ENCODE peak calls at places on chromosomes 4 and X, in five cellular contexts. One of them, this sample, is unnamed.
A peak's percentile ranks its signal among the peaks of the same experiment; 100 is the strongest.

GRCh38 chrX:149079805-149080406 is 425.2 kb downstream of the IDS start:
- DNase-seq in adrenal gland: no peak
- DNase-seq in A549: no peak
- DNase-seq in GM12878: no peak
- DNase-seq in Peyer's patch: no peak
- DNase-seq in this sample: no peak

GRCh38 chr4:8552581-8553205 is 27.5 kb upstream of the GPR78 start:
- DNase-seq in GM12878: no peak
- DNase-seq in A549: no peak
- DNase-seq in adrenal gland: no peak
- DNase-seq in Peyer's patch: no peak
- DNase-seq in this sample: no peak

GRCh38 chrX:100863326-100863854 is 10.8 kb downstream of the NOX1 start:
- DNase-seq in Peyer's patch: no peak
- DNase-seq in GM12878: no peak
- DNase-seq in A549: no peak
- DNase-seq in adrenal gland: no peak
- DNase-seq in this sample: no peak

GRCh38 chr4:52657630-52658501 is 1.2 kb downstream of the USP46 start:
- DNase-seq in adrenal gland: peak; percentile 12
- DNase-seq in A549: peak; percentile 9
- DNase-seq in Peyer's patch: no peak
- DNase-seq in GM12878: no peak
- DNase-seq in this sample: peak; percentile 51

GRCh38 chr4:14234330-14234729 is 606.8 kb upstream of the BOD1L1 start:
- DNase-seq in adrenal gland: no peak
- DNase-seq in Peyer's patch: no peak
- DNase-seq in GM12878: no peak
- DNase-seq in A549: no peak
- DNase-seq in this sample: no peak

GRCh38 chr4:178535939-178536579 is 1093.8 kb upstream of the AGA start:
- DNase-seq in GM12878: no peak
- DNase-seq in adrenal gland: no peak
- DNase-seq in Peyer's patch: no peak
- DNase-seq in A549: no peak
- DNase-seq in this sample: no peak

GRCh38 chr4:24742335-24742734 is 53.0 kb upstream of the SOD3 start:
- DNase-seq in Peyer's patch: no peak
- DNase-seq in GM12878: no peak
- DNase-seq in adrenal gland: no peak
- DNase-seq in A549: no peak
- DNase-seq in this sample: no peak

GRCh38 chrX:20913760-20914159 is 460.5 kb upstream of the CNKSR2 start:
- DNase-seq in Peyer's patch: no peak
- DNase-seq in GM12878: no peak
- DNase-seq in adrenal gland: no peak
- DNase-seq in A549: no peak
- DNase-seq in this sample: no peak

GRCh38 chr4:87387237-87387636 is 3.8 kb downstream of the HSD17B11 start:
- DNase-seq in A549: no peak
- DNase-seq in adrenal gland: no peak
- DNase-seq in Peyer's patch: peak; percentile 79
- DNase-seq in GM12878: no peak
- DNase-seq in this sample: no peak

GRCh38 chrX:19991350-19991718 is 473 bp upstream of the BCLAF3 start:
- DNase-seq in GM12878: no peak
- DNase-seq in adrenal gland: no peak
- DNase-seq in Peyer's patch: no peak
- DNase-seq in A549: no peak
- DNase-seq in this sample: no peak

GRCh38 chr4:80033581-80033980 is 39.4 kb downstream of the ANTXR2 start:
- DNase-seq in GM12878: no peak
- DNase-seq in Peyer's patch: no peak
- DNase-seq in A549: no peak
- DNase-seq in adrenal gland: no peak
- DNase-seq in this sample: no peak

GRCh38 chr4:20773144-20773997 is 73.1 kb downstream of the PACRGL start:
- DNase-seq in Peyer's patch: peak; percentile 66
- DNase-seq in GM12878: no peak
- DNase-seq in adrenal gland: peak; percentile 25
- DNase-seq in A549: peak; percentile 38
- DNase-seq in this sample: no peak

DNA sequence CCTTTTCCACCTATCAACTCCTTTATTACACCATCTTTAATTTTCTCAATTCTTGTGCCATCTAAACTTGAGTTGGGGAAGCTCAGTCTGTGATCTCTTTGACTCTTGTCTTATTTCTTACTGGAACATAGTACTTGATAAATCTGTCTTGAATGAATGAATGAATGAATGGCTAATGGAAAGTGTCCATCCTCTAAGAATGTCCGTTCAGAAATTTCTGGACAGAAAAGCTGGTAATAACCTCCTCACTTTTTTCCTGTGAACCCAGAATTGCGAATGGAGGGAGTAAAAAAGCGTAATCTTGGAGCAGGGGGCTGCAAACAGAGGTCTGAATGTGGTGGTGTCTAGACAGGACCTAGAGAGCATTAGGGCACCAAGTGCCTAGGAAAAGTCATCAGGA is 9.4 kb upstream of the CLTRN start:
- DNase-seq in GM12878: no peak
- DNase-seq in Peyer's patch: no peak
- DNase-seq in adrenal gland: no peak
- DNase-seq in A549: no peak
- DNase-seq in this sample: no peak
- H3K27ac ChIP-seq in GM12878: no peak overlapping the region
- H3K27ac ChIP-seq in Peyer's patch: peak overlapping the region; percentile 99
- H3K27ac ChIP-seq in adrenal gland: peak overlapping the region; percentile 99
- H3K27ac ChIP-seq in A549: peak overlapping the region; percentile 98
- H3K27ac ChIP-seq in this sample: peak overlapping the region; percentile 97

GRCh38 chr4:185761352-185762235 is 50.4 kb downstream of the SORBS2 start:
- DNase-seq in GM12878: no peak
- DNase-seq in adrenal gland: peak; percentile 49
- DNase-seq in A549: no peak
- DNase-seq in Peyer's patch: no peak
- DNase-seq in this sample: no peak

GRCh38 chr4:185755451-185755850 is 56.5 kb downstream of the SORBS2 start:
- DNase-seq in adrenal gland: no peak
- DNase-seq in GM12878: no peak
- DNase-seq in Peyer's patch: no peak
- DNase-seq in A549: no peak
- DNase-seq in this sample: no peak

GRCh38 chr4:185752881-185753280 is 59.1 kb downstream of the SORBS2 start:
- DNase-seq in Peyer's patch: no peak
- DNase-seq in GM12878: no peak
- DNase-seq in A549: no peak
- DNase-seq in adrenal gland: no peak
- DNase-seq in this sample: no peak

GRCh38 chr4:185754961-185755360 is 57.0 kb downstream of the SORBS2 start:
- DNase-seq in GM12878: no peak
- DNase-seq in Peyer's patch: no peak
- DNase-seq in adrenal gland: peak; percentile 71
- DNase-seq in A549: no peak
- DNase-seq in this sample: no peak

DNA sequence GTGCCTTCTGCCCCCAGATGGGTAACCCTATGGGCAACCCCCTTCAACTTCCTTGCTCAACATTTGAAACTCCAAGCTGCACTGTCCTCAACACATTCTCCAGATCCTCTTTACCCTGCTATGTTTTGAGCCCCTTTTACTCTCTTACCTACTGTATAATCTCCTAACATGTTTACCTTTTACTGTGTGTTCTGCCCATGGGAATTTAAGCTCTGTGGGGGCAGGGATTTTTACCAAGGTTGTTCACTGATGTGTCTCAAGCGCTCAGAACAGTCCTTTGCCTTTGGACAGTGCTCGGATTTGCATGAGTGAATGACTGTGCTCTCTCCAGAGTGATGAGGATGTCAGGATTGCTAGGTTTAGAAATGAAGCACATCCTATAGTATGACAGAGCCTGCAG is 53.2 kb downstream of the SORBS2 start:
- DNase-seq in GM12878: no peak
- DNase-seq in Peyer's patch: no peak
- DNase-seq in A549: no peak
- DNase-seq in adrenal gland: no peak
- DNase-seq in this sample: no peak
- H3K4me1 ChIP-seq in GM12878: no peaks in the 10 kb centered on the region
- H3K4me1 ChIP-seq in Peyer's patch: no peaks in the 10 kb centered on the region
- H3K4me1 ChIP-seq in A549: no peaks in the 10 kb centered on the region
- H3K4me1 ChIP-seq in adrenal gland: peaks cover 19% of the 10 kb centered on the region
- H3K4me1 ChIP-seq in this sample: no peaks in the 10 kb centered on the region

GRCh38 chr4:26757751-26758150 is 102.9 kb upstream of the STIM2 start:
- DNase-seq in adrenal gland: no peak
- DNase-seq in A549: no peak
- DNase-seq in GM12878: no peak
- DNase-seq in Peyer's patch: no peak
- DNase-seq in this sample: no peak

GRCh38 chr4:26763063-26763462 is 97.6 kb upstream of the STIM2 start:
- DNase-seq in A549: no peak
- DNase-seq in GM12878: no peak
- DNase-seq in adrenal gland: no peak
- DNase-seq in Peyer's patch: no peak
- DNase-seq in this sample: no peak

GRCh38 chr4:26762650-26763049 is 98.0 kb upstream of the STIM2 start:
- DNase-seq in GM12878: no peak
- DNase-seq in Peyer's patch: no peak
- DNase-seq in adrenal gland: no peak
- DNase-seq in A549: no peak
- DNase-seq in this sample: no peak

GRCh38 chr4:26763649-26764048 is 97.0 kb upstream of the STIM2 start:
- DNase-seq in adrenal gland: no peak
- DNase-seq in Peyer's patch: no peak
- DNase-seq in GM12878: no peak
- DNase-seq in A549: no peak
- DNase-seq in this sample: no peak

DNA sequence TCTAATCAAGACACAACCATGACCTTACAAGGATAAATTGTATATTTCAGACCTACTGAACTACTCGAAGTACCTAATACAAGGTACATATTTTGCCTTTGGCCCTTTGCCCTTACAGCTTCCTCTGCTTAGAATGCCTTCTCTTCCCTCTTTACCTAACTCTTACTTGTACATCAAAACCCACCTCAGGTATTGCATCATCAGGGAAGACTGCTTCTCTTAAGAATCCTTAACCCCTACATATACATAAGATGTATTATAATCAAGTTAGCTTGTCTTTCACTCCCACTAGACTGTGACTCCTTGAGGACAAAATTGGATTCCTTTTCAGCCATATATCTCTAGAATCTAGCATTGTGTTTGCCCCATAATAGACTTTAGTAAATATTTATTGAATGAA is 101.7 kb upstream of the STIM2 start:
- DNase-seq in adrenal gland: no peak
- DNase-seq in GM12878: no peak
- DNase-seq in A549: no peak
- DNase-seq in Peyer's patch: no peak
- DNase-seq in this sample: no peak
- TF ChIP-seq POLR2A in adrenal gland: no peak
- TF ChIP-seq POLR2A in GM12878: no peak
- TF ChIP-seq POLR2A in A549: no peak
- TF ChIP-seq POLR2A in Peyer's patch: no peak
- TF ChIP-seq POLR2A in this sample: no peak

DNA sequence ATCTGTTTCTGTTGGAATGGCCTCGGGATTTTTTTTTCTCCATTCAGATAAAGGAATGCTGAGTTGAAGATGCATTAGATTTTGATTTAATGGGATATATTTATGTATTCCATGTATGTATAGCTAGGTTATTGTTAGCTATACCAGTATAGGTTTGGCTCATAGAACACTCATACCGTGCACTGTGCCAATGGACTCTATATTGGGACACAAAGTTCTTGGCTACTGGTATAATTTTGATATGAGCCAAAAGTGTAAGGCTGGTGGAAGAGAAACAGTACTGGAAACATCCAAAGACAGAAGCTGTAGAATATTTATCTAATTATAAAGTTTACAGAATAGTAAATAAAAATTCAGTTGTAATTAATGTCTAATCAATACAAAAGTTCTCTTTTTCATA is 1912.2 kb downstream of the STIM2 start:
- DNase-seq in Peyer's patch: no peak
- DNase-seq in A549: no peak
- DNase-seq in adrenal gland: no peak
- DNase-seq in GM12878: no peak
- DNase-seq in this sample: no peak
- H3K27ac ChIP-seq in Peyer's patch: no peak overlapping the region
- H3K27ac ChIP-seq in A549: no peak overlapping the region
- H3K27ac ChIP-seq in adrenal gland: no peak overlapping the region
- H3K27ac ChIP-seq in GM12878: no peak overlapping the region
- H3K27ac ChIP-seq in this sample: no peak overlapping the region

GRCh38 chrX:2435465-2435864 is 65.3 kb downstream of the DHRSX start:
- DNase-seq in Peyer's patch: no peak
- DNase-seq in adrenal gland: no peak
- DNase-seq in A549: no peak
- DNase-seq in GM12878: no peak
- DNase-seq in this sample: no peak

GRCh38 chrX:2441466-2441865 is 59.3 kb downstream of the DHRSX start:
- DNase-seq in Peyer's patch: no peak
- DNase-seq in A549: no peak
- DNase-seq in GM12878: no peak
- DNase-seq in adrenal gland: no peak
- DNase-seq in this sample: no peak

GRCh38 chrX:2434764-2435163 is 66.0 kb downstream of the DHRSX start:
- DNase-seq in A549: no peak
- DNase-seq in GM12878: no peak
- DNase-seq in adrenal gland: no peak
- DNase-seq in Peyer's patch: no peak
- DNase-seq in this sample: no peak

GRCh38 chrX:2442694-2443093 is 58.1 kb downstream of the DHRSX start:
- DNase-seq in A549: no peak
- DNase-seq in adrenal gland: no peak
- DNase-seq in GM12878: no peak
- DNase-seq in Peyer's patch: no peak
- DNase-seq in this sample: no peak

GRCh38 chrX:2439613-2440012 is 61.2 kb downstream of the DHRSX start:
- DNase-seq in adrenal gland: no peak
- DNase-seq in A549: no peak
- DNase-seq in Peyer's patch: no peak
- DNase-seq in GM12878: no peak
- DNase-seq in this sample: no peak
- H3K4me1 ChIP-seq in adrenal gland: no peaks in the 10 kb centered on the region
- H3K4me1 ChIP-seq in A549: no peaks in the 10 kb centered on the region
- H3K4me1 ChIP-seq in Peyer's patch: no peaks in the 10 kb centered on the region
- H3K4me1 ChIP-seq in GM12878: no peaks in the 10 kb centered on the region
- H3K4me1 ChIP-seq in this sample: no peaks in the 10 kb centered on the region

GRCh38 chr4:40202474-40202873 is 5.6 kb downstream of the RHOH start:
- DNase-seq in adrenal gland: no peak
- DNase-seq in A549: no peak
- DNase-seq in GM12878: no peak
- DNase-seq in Peyer's patch: no peak
- DNase-seq in this sample: no peak

GRCh38 chr4:40201898-40202297 is 5.1 kb downstream of the RHOH start:
- DNase-seq in GM12878: no peak
- DNase-seq in adrenal gland: no peak
- DNase-seq in Peyer's patch: no peak
- DNase-seq in A549: no peak
- DNase-seq in this sample: no peak

GRCh38 chr4:40199179-40199670 is 2.4 kb downstream of the RHOH start:
- DNase-seq in adrenal gland: no peak
- DNase-seq in GM12878: no peak
- DNase-seq in A549: no peak
- DNase-seq in Peyer's patch: peak; percentile 60
- DNase-seq in this sample: no peak

GRCh38 chr4:40199999-40200880 is 3.4 kb downstream of the RHOH start:
- DNase-seq in adrenal gland: no peak
- DNase-seq in A549: no peak
- DNase-seq in GM12878: peak; percentile 93
- DNase-seq in Peyer's patch: peak; percentile 88
- DNase-seq in this sample: no peak

GRCh38 chr4:40200881-40201797 is 4.3 kb downstream of the RHOH start:
- DNase-seq in adrenal gland: no peak
- DNase-seq in A549: peak; percentile 46
- DNase-seq in Peyer's patch: no peak
- DNase-seq in GM12878: no peak
- DNase-seq in this sample: no peak
- TF ChIP-seq POLR2A in adrenal gland: no peak
- TF ChIP-seq POLR2A in A549: no peak
- TF ChIP-seq POLR2A in Peyer's patch: no peak
- TF ChIP-seq POLR2A in GM12878: no peak
- TF ChIP-seq POLR2A in this sample: no peak